ENCODE peak calls at places on chromosomes 16 and 17, in six cellular contexts. A, F, Q, T, U and S are unnamed samples.

GRCh38 chr16:58548378-58548777 is 33.1 kb downstream of the SETD6 start:
- DNase-seq in U (no peak), A (no peak), T (no peak), Q (no peak), F (no peak), S (no peak)

GRCh38 chr16:89402962-89403361 is 87.4 kb downstream of the ANKRD11 start:
- DNase-seq in T (no peak), F (no peak), U (no peak), A (no peak), Q (no peak), S (no peak)

GRCh38 chr17:32852811-32853210 is 24.1 kb downstream of the MYO1D start:
- DNase-seq in F (no peak), T (no peak), A (no peak), U (no peak), Q (no peak), S (peak; percentile 47)

GRCh38 chr17:34116306-34116705 is 138.8 kb upstream of the CCL2 start:
- DNase-seq in T (no peak), U (no peak), F (no peak), A (no peak), Q (no peak), S (no peak)

GRCh38 chr17:80845121-80845862 is 146.3 kb upstream of the CHMP6 start:
- DNase-seq in U (no peak), F (no peak), Q (no peak), A (peak; percentile 53), T (peak; percentile 34), S (no peak)

GRCh38 chr17:45579529-45580495 is 89.3 kb upstream of the PLEKHM1 start:
- DNase-seq in T (peak; percentile 50), A (no peak), U (no peak), Q (no peak), F (no peak), S (no peak)

GRCh38 chr16:57042157-57043111 is 49.9 kb upstream of the CPNE2 start:
- DNase-seq in A (no peak), Q (no peak), U (no peak), F (no peak), T (no peak), S (peak; percentile 92)

GRCh38 chr16:1919680-1919998 is 1.4 kb upstream of the HS3ST6 start:
- DNase-seq in A (peak; percentile 61), Q (no peak), F (no peak), T (no peak), U (no peak), S (no peak)

GRCh38 chr17:4082136-4082924 is 60.5 kb downstream of the ZZEF1 start:
- DNase-seq in U (no peak), T (no peak), F (no peak), A (no peak), Q (peak; percentile 38), S (no peak)

GRCh38 chr17:4969551-4970231 is 2.1 kb upstream of the SPAG7 start:
- DNase-seq in U (no peak), T (no peak), A (no peak), F (no peak), Q (no peak), S (no peak)

GRCh38 chr17:72466199-72466598 is 345.4 kb downstream of the SOX9 start:
- DNase-seq in T (no peak), Q (peak; percentile 28), U (no peak), A (no peak), F (no peak), S (peak; percentile 98)

GRCh38 chr16:1184980-1185379 is 32.1 kb downstream of the CACNA1H start:
- DNase-seq in A (no peak), T (no peak), U (no peak), Q (no peak), F (no peak), S (no peak)

GRCh38 chr16:66334856-66335255 is 31.6 kb upstream of the CDH5 start:
- DNase-seq in T (no peak), F (no peak), A (no peak), Q (no peak), U (no peak), S (no peak)

GRCh38 chr16:81712681-81713080 is 66.4 kb upstream of the PLCG2 start:
- DNase-seq in F (no peak), U (no peak), Q (no peak), T (no peak), A (no peak), S (no peak)

GRCh38 chr17:38320482-38320881 is 23.3 kb downstream of the GPR179 start:
- DNase-seq in T (no peak), Q (no peak), A (peak; percentile 79), U (no peak), F (no peak), S (peak; percentile 90)

GRCh38 chr17:47652570-47652969 is 2.9 kb downstream of the KPNB1 start:
- DNase-seq in Q (no peak), T (peak; percentile 11), U (no peak), F (peak; percentile 9), A (no peak), S (peak; percentile 23)

GRCh38 chr17:42519546-42520444 is 16.2 kb upstream of the NAGLU start:
- DNase-seq in F (peak; percentile 59), U (peak; percentile 96), A (peak; percentile 77), T (peak; percentile 54), Q (peak; percentile 81), S (peak; percentile 83)
- TF ChIP-seq CTCF in F (no peak), U (no peak), A (no peak), T (no peak), Q (no peak), S (no peak)

GRCh38 chr16:68843482-68844210 is at the start of gene TANGO6:
- DNase-seq in Q (peak; percentile 88), T (peak; percentile 87), U (peak; percentile 68), A (peak; percentile 94), F (peak; percentile 78), S (peak; percentile 72)
- TF ChIP-seq CTCF in Q (no peak), T (peak; percentile 50), U (no peak), A (peak; percentile 11), F (no peak), S (no peak)

GRCh38 chr17:63476857-63477470 is at the start of gene ACE:
- DNase-seq in F (peak; percentile 33), Q (peak; percentile 51), T (peak; percentile 66), A (peak; percentile 76), U (no peak), S (peak; percentile 41)

GRCh38 chr17:63474914-63475460 is 1.9 kb upstream of the ACE start:
- DNase-seq in T (no peak), U (no peak), F (no peak), Q (no peak), A (no peak), S (no peak)

GRCh38 chr17:63476494-63476856 is 386 bp upstream of the ACE start:
- DNase-seq in T (peak; percentile 71), F (peak; percentile 51), Q (peak; percentile 16), U (no peak), A (no peak), S (no peak)

GRCh38 chr17:63474174-63474913 is 2.5 kb upstream of the ACE start:
- DNase-seq in A (no peak), F (no peak), U (no peak), Q (peak; percentile 89), T (no peak), S (no peak)

GRCh38 chr17:63475491-63476412 is 1.1 kb upstream of the ACE start:
- DNase-seq in A (no peak), Q (no peak), U (no peak), T (no peak), F (no peak), S (no peak)
- TF ChIP-seq CTCF in A (no peak), Q (no peak), U (no peak), T (no peak), F (no peak), S (no peak)

GRCh38 chr16:72043058-72043457 is 11.2 kb upstream of the HP start:
- DNase-seq in Q (no peak), F (no peak), T (no peak), U (no peak), A (no peak), S (no peak)
- TF ChIP-seq CTCF in Q (no peak), F (no peak), T (no peak), U (no peak), A (no peak), S (no peak)

DNA sequence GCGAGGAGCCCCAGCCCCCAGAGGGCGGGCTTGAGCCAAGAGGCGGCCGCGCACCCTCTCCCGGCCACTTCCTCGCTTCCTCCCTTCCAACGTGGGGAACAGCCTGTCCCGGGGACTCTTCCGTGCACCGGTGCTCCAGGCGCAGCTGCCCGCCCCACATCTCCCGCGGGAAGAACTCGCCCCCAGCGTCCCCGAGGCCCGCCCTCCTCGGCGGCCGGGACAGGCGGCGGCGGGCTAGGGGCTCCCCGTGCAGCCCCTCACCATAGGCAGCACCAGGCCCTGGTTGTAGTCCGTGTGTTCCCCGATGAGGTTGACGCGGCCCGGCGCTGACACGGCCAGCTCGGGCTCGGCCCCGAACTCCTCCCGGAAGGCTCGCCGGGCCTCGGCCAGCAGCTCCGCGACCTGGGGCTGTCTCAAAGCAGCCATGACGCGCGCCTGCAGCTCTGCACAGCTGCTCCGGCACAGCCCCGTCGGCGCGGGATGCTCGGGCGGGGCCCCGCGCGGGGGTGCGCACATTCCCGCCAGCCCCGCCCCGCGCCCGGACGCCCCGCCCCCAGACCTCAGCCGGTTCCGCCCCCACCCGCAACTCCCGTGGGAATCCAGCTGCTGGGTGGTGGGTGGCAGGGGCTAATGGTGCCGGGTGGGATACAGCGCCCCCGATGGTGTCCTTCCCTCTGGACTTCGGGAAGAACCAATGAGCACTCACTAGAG is at the start of gene GALK1:
- DNase-seq in F (peak; percentile 62), Q (peak; percentile 75), T (peak; percentile 80), U (peak; percentile 66), A (peak; percentile 91), S (peak; percentile 78)
- TF ChIP-seq CTCF in F (no peak), Q (no peak), T (no peak), U (peak; percentile 12), A (peak; percentile 11), S (peak; percentile 62)

GRCh38 chr16:49830873-49831272 is 25.0 kb downstream of the ZNF423 start:
- DNase-seq in F (no peak), T (no peak), A (no peak), U (no peak), Q (no peak), S (no peak)
- TF ChIP-seq CTCF in F (no peak), T (no peak), A (no peak), U (no peak), Q (no peak), S (no peak)

DNA sequence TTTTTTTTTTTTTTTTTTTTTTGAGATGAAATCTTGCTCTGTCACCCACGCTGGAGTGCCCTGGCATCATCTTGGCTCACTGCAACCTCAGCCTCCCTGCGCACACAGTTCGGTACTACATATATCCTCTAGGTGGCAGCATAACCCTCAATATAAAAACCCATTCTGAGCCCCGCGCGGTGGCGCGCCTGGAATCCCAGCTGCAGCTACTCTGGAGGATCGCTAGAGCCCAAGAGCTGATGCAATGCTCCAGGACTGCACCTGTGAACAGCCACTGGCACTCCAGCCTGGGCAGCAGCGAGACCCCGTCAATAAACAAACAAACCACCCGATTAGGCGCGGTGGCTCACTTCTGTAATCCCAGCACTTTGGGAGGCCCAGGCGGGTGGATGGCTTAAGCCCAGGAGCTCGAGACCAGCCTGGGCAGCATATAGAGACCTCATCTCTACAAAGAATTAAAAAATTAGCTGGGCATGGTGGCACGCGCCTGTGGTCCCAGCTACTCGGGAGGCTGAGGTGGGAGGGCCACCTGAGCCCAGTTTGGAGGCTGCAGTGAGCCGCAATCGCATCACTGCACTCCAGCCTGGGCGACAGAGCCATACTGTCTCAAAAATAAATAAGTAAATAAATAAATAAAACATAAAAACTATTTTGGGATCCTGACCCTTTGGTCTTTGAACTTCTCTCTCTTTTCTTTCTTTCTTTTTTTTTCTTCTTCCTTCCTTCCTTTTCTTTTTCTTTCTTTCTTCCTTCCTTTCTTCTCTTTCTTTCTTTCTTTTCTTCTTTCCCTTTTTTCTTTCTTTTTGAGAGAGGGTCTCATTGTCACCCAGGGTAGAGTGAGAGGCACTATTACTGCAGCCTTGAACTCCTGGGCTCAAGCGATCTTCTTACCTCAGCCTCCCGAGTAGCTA is 15.4 kb upstream of the AKAP10 start:
- DNase-seq in A (peak; percentile 94), F (peak; percentile 84), U (peak; percentile 83), Q (peak; percentile 94), T (peak; percentile 83), S (peak; percentile 89)
- TF ChIP-seq CTCF in A (peak; percentile 76), F (peak; percentile 87), U (peak; percentile 49), Q (peak; percentile 54), T (peak; percentile 66), S (peak; percentile 67)